ENCODE peak calls at places on chromosomes 2 and 18, in four cellular contexts. One of them, this sample, is unnamed.

GRCh38 chr2:183511154-183511553 is 386.9 kb downstream of the NUP35 start:
- DNase-seq in H1: no peak
- DNase-seq in K562: no peak
- DNase-seq in HepG2: no peak
- DNase-seq in this sample: no peak

GRCh38 chr2:215280326-215280725 is 31.5 kb upstream of the ATIC start:
- DNase-seq in H1: no peak
- DNase-seq in K562: no peak
- DNase-seq in HepG2: no peak
- DNase-seq in this sample: no peak

GRCh38 chr2:232489516-232490220 is 2.0 kb upstream of the ECEL1 start:
- DNase-seq in H1: no peak
- DNase-seq in K562: no peak
- DNase-seq in HepG2: no peak
- DNase-seq in this sample: no peak

GRCh38 chr2:69781321-69782248 is 39.7 kb downstream of the ANXA4 start:
- DNase-seq in H1: peak
- DNase-seq in K562: no peak
- DNase-seq in HepG2: peak
- DNase-seq in this sample: peak

GRCh38 chr2:30201990-30202389 is 29.3 kb upstream of the LBH start:
- DNase-seq in H1: no peak
- DNase-seq in K562: no peak
- DNase-seq in HepG2: no peak
- DNase-seq in this sample: no peak

GRCh38 chr2:241315879-241316700 is at the start of gene SEPTIN2:
- DNase-seq in H1: peak
- DNase-seq in K562: peak
- DNase-seq in HepG2: peak
- DNase-seq in this sample: peak

GRCh38 chr2:138707424-138708074 is 72.6 kb downstream of the NXPH2 start:
- DNase-seq in H1: no peak
- DNase-seq in K562: no peak
- DNase-seq in HepG2: no peak
- DNase-seq in this sample: no peak

GRCh38 chr2:172772637-172773036 is 37.0 kb downstream of the RAPGEF4 start:
- DNase-seq in H1: no peak
- DNase-seq in K562: no peak
- DNase-seq in HepG2: no peak
- DNase-seq in this sample: peak

GRCh38 chr2:172279843-172280242 is 147.5 kb upstream of the ITGA6 start:
- DNase-seq in H1: no peak
- DNase-seq in K562: no peak
- DNase-seq in HepG2: no peak
- DNase-seq in this sample: no peak

GRCh38 chr18:45619062-45619825 is 4.0 kb downstream of the SLC14A2 start:
- DNase-seq in H1: no peak
- DNase-seq in K562: no peak
- DNase-seq in HepG2: no peak
- DNase-seq in this sample: no peak

GRCh38 chr2:229445013-229445412 is 173.9 kb upstream of the PID1 start:
- DNase-seq in H1: no peak
- DNase-seq in K562: no peak
- DNase-seq in HepG2: peak
- DNase-seq in this sample: peak

DNA sequence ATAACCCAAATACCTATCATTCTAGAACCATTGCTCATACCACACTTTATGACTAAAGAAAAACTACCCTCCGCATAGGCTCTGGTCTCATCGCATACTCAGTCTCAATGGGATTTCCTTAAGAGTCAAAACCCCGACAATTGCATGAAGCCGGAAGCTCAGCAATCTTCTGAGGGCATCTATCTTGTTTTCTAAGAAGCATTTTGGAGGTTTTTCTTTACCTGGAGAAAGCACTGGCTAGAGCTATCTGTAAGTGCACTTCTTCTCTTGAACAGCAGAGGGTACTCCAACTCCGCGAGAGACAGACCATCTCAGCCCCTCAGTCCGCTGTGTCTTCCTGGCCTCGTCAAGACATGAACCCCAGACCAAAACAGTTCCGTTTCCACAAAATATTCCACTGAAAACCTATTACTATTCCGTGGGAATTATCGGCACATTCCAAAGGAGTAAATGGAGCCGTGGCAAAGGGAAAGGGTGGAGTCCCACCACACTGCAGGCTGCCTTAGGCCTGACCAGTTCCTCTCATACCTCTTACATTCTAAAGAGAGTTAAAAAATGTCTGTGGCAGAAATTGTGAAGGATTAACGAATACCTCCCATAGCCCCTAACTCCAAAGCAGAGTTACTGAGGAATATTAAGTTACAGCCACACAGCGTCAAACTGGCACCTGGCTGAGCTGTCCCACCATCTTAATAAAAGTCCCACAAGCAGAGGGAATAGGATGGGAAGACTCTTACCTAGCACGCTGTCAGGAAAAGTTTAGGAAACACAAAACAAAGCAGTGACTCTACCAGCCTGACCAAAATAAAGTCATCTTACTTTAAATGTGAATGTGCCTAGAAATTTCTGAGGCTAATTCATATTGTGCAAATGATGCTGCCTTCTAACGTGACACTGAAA is 325.6 kb upstream of the VRK2 start:
- DNase-seq in H1: peak
- DNase-seq in K562: peak
- DNase-seq in HepG2: peak
- DNase-seq in this sample: peak
- TF ChIP-seq MAFK in H1: no peak
- TF ChIP-seq MAFK in K562: no peak
- TF ChIP-seq MAFK in HepG2: no peak
- TF ChIP-seq MAFK in this sample: no peak

GRCh38 chr18:9323750-9324445 is 10.7 kb upstream of the TWSG1 start:
- DNase-seq in H1: no peak
- DNase-seq in K562: no peak
- DNase-seq in HepG2: no peak
- DNase-seq in this sample: no peak
- TF ChIP-seq MAFK in H1: no peak
- TF ChIP-seq MAFK in K562: no peak
- TF ChIP-seq MAFK in HepG2: no peak
- TF ChIP-seq MAFK in this sample: no peak

GRCh38 chr2:162152147-162152546 is at the start of gene GCG:
- DNase-seq in H1: no peak
- DNase-seq in K562: no peak
- DNase-seq in HepG2: no peak
- DNase-seq in this sample: no peak

GRCh38 chr2:162143969-162144368 is 8.1 kb downstream of the GCG start:
- DNase-seq in H1: no peak
- DNase-seq in K562: no peak
- DNase-seq in HepG2: peak
- DNase-seq in this sample: no peak

GRCh38 chr2:162149940-162150339 is 2.1 kb downstream of the GCG start:
- DNase-seq in H1: no peak
- DNase-seq in K562: no peak
- DNase-seq in HepG2: no peak
- DNase-seq in this sample: no peak

GRCh38 chr2:162146906-162147305 is 5.1 kb downstream of the GCG start:
- DNase-seq in H1: no peak
- DNase-seq in K562: no peak
- DNase-seq in HepG2: no peak
- DNase-seq in this sample: no peak
- TF ChIP-seq MAFK in H1: no peak
- TF ChIP-seq MAFK in K562: no peak
- TF ChIP-seq MAFK in HepG2: no peak
- TF ChIP-seq MAFK in this sample: no peak

GRCh38 chr2:111100087-111100764 is 20.5 kb upstream of the BCL2L11 start:
- DNase-seq in H1: no peak
- DNase-seq in K562: no peak
- DNase-seq in HepG2: no peak
- DNase-seq in this sample: no peak

GRCh38 chr2:111091811-111092211 is 28.9 kb upstream of the BCL2L11 start:
- DNase-seq in H1: no peak
- DNase-seq in K562: no peak
- DNase-seq in HepG2: no peak
- DNase-seq in this sample: no peak

GRCh38 chr2:111099402-111099801 is 21.3 kb upstream of the BCL2L11 start:
- DNase-seq in H1: no peak
- DNase-seq in K562: no peak
- DNase-seq in HepG2: no peak
- DNase-seq in this sample: no peak

GRCh38 chr2:111095426-111095825 is 25.3 kb upstream of the BCL2L11 start:
- DNase-seq in H1: no peak
- DNase-seq in K562: no peak
- DNase-seq in HepG2: no peak
- DNase-seq in this sample: no peak

DNA sequence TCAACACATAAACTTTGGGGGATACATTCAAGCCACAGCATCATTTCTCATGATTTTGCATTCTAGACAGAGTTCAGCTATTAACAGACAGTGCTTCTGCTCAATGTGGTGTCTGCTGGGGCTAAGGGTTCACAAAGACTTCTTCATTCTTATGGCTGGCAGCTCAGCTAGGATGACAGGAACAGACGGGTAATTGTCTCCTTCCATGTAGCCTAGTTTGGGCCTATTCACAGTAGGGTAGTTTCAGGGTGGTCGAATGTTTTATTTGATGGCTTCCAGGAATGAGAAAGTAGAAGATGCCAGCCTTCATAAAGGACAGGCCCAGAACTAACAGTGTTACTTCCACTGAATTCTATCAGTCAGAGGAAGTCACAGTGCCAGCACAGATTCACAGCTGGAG is 26.0 kb upstream of the BCL2L11 start:
- DNase-seq in H1: no peak
- DNase-seq in K562: no peak
- DNase-seq in HepG2: no peak
- DNase-seq in this sample: no peak
- TF ChIP-seq MAFK in H1: no peak
- TF ChIP-seq MAFK in K562: no peak
- TF ChIP-seq MAFK in HepG2: no peak
- TF ChIP-seq MAFK in this sample: no peak

DNA sequence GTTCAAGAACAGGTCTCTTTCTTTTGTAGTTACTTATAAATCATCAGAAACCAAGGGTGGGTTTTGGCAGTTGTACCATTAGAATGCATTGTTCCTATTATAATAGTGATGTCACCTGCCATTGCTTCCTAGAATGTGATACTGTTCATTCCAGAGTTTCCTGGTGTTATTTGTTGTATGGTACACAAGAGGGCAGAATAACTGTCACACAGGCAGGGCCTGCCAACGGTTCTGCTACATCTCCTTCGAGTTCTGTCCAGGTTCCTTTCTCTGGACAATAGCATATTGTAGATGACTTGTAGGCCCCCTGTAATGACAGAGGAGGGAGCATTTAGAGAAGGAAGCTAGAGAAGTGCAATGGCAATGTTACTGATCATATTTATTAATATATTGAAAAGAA is 98.3 kb downstream of the KLHL14 start:
- DNase-seq in H1: no peak
- DNase-seq in K562: no peak
- DNase-seq in HepG2: peak
- DNase-seq in this sample: no peak
- TF ChIP-seq MAFK in H1: no peak
- TF ChIP-seq MAFK in K562: no peak
- TF ChIP-seq MAFK in HepG2: no peak
- TF ChIP-seq MAFK in this sample: no peak

DNA sequence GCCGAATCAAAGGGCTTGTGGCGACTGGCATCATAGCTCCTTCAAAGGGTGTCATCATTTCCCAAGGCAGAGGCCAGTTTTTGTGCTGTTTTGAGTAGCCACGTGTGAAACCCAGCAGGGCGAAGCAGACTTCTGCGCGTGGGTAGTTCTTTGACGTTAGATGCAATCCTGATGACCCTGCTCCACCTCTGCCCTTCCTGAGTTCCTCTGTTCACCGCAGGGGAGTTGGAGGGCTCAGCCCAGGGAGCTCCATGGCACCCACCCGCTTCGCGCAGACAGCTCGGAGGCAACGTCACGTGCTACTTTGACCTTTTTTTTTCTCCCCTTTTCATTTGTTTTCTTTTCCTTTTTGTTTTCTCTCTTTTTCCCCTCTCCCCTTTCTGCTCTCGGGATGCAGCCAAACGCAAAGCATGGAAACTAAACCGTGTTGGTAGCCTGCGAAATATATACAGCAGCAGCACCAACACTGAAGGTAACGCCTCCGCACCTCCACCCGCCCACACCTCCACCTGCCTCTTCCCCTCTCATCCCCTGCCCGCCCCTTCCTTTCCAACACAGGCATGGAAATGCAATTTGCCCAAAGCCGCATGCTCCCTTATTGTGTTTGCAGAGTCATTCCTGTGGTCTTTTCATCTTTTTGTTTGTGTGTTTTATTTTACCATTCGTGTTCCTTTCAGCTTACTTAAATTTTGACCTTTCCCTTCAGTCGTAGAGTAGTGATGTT is 153.6 kb downstream of the GBX2 start:
- DNase-seq in H1: no peak
- DNase-seq in K562: no peak
- DNase-seq in HepG2: no peak
- DNase-seq in this sample: no peak
- TF ChIP-seq MAFK in H1: no peak
- TF ChIP-seq MAFK in K562: no peak
- TF ChIP-seq MAFK in HepG2: no peak
- TF ChIP-seq MAFK in this sample: no peak